ENCODE peak calls at places on chromosome 17, in seven cellular contexts. Q is H9, U is IMR-90, B is mesendoderm, W is H1, D is neuronal stem cell, G is trophoblast cell. S is an unnamed sample.
A peak's percentile ranks its signal among the peaks of the same experiment; 100 is the strongest.

GRCh38 chr17:40596261-40596919 is 31.1 kb upstream of the CCR7 start:
- DNase-seq in D (no peak), G (peak; percentile 73), W (no peak), U (peak; percentile 10), Q (no peak), B (peak; percentile 67), S (no peak)

GRCh38 chr17:5922476-5922875 is 147.7 kb upstream of the WSCD1 start:
- DNase-seq in D (no peak), U (no peak), W (no peak), B (no peak), Q (no peak), G (no peak), S (no peak)

GRCh38 chr17:71117461-71117860 is 948.1 kb downstream of the KCNJ2 start:
- DNase-seq in D (no peak), G (no peak), Q (no peak), U (peak; percentile 21), W (no peak), B (no peak), S (no peak)

GRCh38 chr17:57104461-57105175 is 19.6 kb downstream of the AKAP1 start:
- DNase-seq in W (no peak), B (no peak), U (peak; percentile 58), D (no peak), Q (no peak), G (no peak), S (no peak)

GRCh38 chr17:21285164-21286065 is 904 bp downstream of the MAP2K3 start:
- DNase-seq in G (no peak), W (no peak), B (no peak), Q (no peak), U (peak; percentile 51), D (no peak), S (peak; percentile 81)

GRCh38 chr17:58084317-58084981 is 1.2 kb downstream of the DYNLL2 start:
- DNase-seq in D (no peak), B (peak; percentile 80), W (no peak), G (peak; percentile 59), U (no peak), Q (peak; percentile 64), S (peak; percentile 27)

GRCh38 chr17:41777579-41778188 is 8.8 kb downstream of the JUP start:
- DNase-seq in G (no peak), D (no peak), B (peak; percentile 40), U (peak; percentile 96), Q (no peak), W (no peak), S (peak; percentile 92)

GRCh38 chr17:7557825-7558543 is 566 bp upstream of the TNFSF13 start:
- DNase-seq in W (no peak), D (no peak), Q (peak; percentile 93), G (no peak), B (peak; percentile 74), U (peak; percentile 49), S (no peak)

GRCh38 chr17:28841901-28842281 is 699 bp downstream of the FAM222B start:
- DNase-seq in U (no peak), D (no peak), W (no peak), B (no peak), Q (no peak), G (no peak), S (peak; percentile 20)

GRCh38 chr17:8003594-8004181 is 1.3 kb downstream of the GUCY2D start:
- DNase-seq in W (no peak), Q (peak; percentile 74), U (no peak), B (no peak), G (no peak), D (no peak), S (no peak)

GRCh38 chr17:38600416-38600815 is 5.3 kb downstream of the SRCIN1 start:
- DNase-seq in U (no peak), G (no peak), Q (no peak), D (no peak), B (no peak), W (no peak), S (no peak)

GRCh38 chr17:78179372-78179771 is 7.5 kb downstream of the TK1 start:
- DNase-seq in Q (no peak), G (peak; percentile 83), W (no peak), U (peak; percentile 74), D (no peak), B (no peak), S (peak; percentile 86)

GRCh38 chr17:46853896-46854444 is 2.6 kb downstream of the WNT9B start:
- DNase-seq in D (no peak), U (peak; percentile 52), W (no peak), B (peak; percentile 79), G (no peak), Q (peak; percentile 45), S (peak; percentile 40)

GRCh38 chr17:66304304-66305174 is 2.1 kb downstream of the PRKCA start:
- DNase-seq in U (no peak), W (peak; percentile 61), G (no peak), B (peak; percentile 90), Q (peak; percentile 90), D (peak; percentile 24), S (peak; percentile 61)

GRCh38 chr17:44543213-44543904 is 13.9 kb upstream of the FZD2 start:
- DNase-seq in U (peak; percentile 96), Q (peak; percentile 95), G (peak; percentile 90), B (peak; percentile 99), D (peak; percentile 82), W (peak; percentile 87), S (peak; percentile 94)

GRCh38 chr17:65529761-65530157 is 31.7 kb downstream of the AXIN2 start:
- DNase-seq in G (no peak), B (no peak), Q (no peak), U (no peak), D (no peak), W (no peak), S (no peak)

GRCh38 chr17:76772842-76773521 is 35.1 kb downstream of the MFSD11 start:
- DNase-seq in U (peak; percentile 70), B (peak; percentile 29), Q (no peak), G (no peak), D (no peak), W (no peak), S (peak; percentile 95)

GRCh38 chr17:27236710-27237315 is 57.1 kb upstream of the WSB1 start:
- DNase-seq in W (no peak), U (peak; percentile 75), G (peak; percentile 79), B (peak; percentile 60), D (peak; percentile 65), Q (peak; percentile 62), S (peak; percentile 74)

GRCh38 chr17:81535480-81536298 is 7.5 kb downstream of the FSCN2 start:
- DNase-seq in Q (no peak), U (no peak), W (no peak), D (no peak), G (no peak), B (no peak), S (no peak)

GRCh38 chr17:38815576-38816193 is 9.4 kb downstream of the CWC25 start:
- DNase-seq in G (no peak), Q (no peak), D (no peak), U (peak; percentile 59), W (no peak), B (peak; percentile 32), S (peak; percentile 64)

GRCh38 chr17:31424944-31425582 is 33.6 kb downstream of the RAB11FIP4 start:
- DNase-seq in B (peak; percentile 93), D (no peak), Q (no peak), G (peak; percentile 46), U (peak; percentile 12), W (peak; percentile 36), S (no peak)
- H3K4ac ChIP-seq in B (no peak overlapping the region), D (no peak overlapping the region), Q (no peak overlapping the region), G (no peak overlapping the region), U (no peak overlapping the region), W (no peak overlapping the region), S (no peak overlapping the region)

DNA sequence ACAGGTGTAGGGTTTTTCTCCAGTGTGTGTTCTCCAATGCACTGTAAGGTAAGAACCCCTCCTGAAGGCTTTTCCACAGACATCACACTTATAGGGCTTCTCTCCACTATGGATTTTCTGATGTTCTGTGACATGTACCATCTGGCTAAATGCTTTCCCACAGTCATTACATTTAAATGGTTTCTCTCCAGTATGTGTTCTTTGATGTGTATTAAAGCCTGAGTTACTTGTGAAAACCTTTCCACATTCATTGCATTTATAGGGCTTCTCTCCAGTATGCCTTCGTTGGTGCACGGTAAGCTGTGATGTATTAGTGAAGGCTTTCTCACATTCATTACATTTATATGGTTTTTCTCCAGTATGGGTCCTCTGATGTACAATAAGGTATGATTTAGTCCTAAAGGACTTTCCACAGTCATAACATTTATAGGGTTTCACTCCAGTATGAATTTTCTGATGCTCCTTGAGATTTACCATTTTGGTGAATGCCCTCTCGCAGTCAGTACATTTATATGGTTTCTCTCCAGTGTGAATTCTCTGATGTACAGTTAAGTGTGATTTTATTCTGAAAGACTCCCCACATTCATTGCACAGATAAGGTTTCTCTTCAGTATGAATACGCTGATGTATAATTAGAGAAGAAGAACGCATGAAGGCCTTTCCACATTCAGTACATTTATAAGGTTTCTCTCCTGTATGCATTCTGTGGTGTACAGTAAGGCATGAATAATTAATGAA is 30.9 kb downstream of the ZNF624 start:
- DNase-seq in U (no peak), G (no peak), Q (no peak), D (no peak), B (no peak), W (no peak), S (no peak)
- H4K8ac ChIP-seq in U (no peak overlapping the region), G (no peak overlapping the region), Q (no peak overlapping the region), D (no peak overlapping the region), B (no peak overlapping the region), W (no peak overlapping the region), S (no peak overlapping the region)

GRCh38 chr17:49604314-49604869 is 28.7 kb downstream of the NXPH3 start:
- DNase-seq in D (no peak), G (no peak), Q (no peak), U (no peak), B (no peak), W (no peak), S (no peak)
- H3K4ac ChIP-seq in D (no peak overlapping the region), G (no peak overlapping the region), Q (no peak overlapping the region), U (no peak overlapping the region), B (no peak overlapping the region), W (no peak overlapping the region), S (no peak overlapping the region)

DNA sequence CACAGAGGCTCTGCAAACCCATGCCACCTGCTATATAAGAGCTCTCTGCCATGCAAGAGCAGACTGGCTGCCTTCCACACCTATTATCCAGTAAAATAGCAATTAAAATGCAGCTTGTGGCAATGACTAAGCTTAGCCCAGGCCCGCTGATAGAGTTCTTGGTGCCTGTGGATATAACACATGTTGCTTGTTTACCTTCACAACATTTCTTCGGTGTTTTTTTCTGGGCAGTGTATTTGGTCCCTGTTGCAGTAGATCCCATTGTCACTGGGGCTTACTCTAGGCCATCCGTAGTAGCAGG is 63.5 kb downstream of the SPECC1 start:
- DNase-seq in W (no peak), B (no peak), U (no peak), D (no peak), Q (no peak), G (no peak), S (no peak)
- H4K8ac ChIP-seq in W (no peak overlapping the region), B (no peak overlapping the region), U (no peak overlapping the region), D (no peak overlapping the region), Q (no peak overlapping the region), G (no peak overlapping the region), S (no peak overlapping the region)